ENCODE peak calls at places on chromosomes 16 and 17, in ten cellular contexts. One of them, this sample, is unnamed.

GRCh38 chr16:49588729-49589384 is 215.3 kb downstream of the C16orf78 start:
- DNase-seq in left colon: no peak
- DNase-seq in LHCN-M2: peak; percentile 5
- DNase-seq in GM06990: no peak
- DNase-seq in KG1: no peak
- DNase-seq in aorta: no peak
- DNase-seq in body of pancreas: no peak
- DNase-seq in HCT116: no peak
- DNase-seq in ACHN: no peak
- DNase-seq in progenitor cell of endocrine pancreas: no peak
- DNase-seq in this sample: no peak

GRCh38 chr17:72826602-72827001 is 265.9 kb downstream of the SLC39A11 start:
- DNase-seq in left colon: no peak
- DNase-seq in LHCN-M2: peak; percentile 22
- DNase-seq in GM06990: no peak
- DNase-seq in KG1: no peak
- DNase-seq in aorta: no peak
- DNase-seq in body of pancreas: no peak
- DNase-seq in HCT116: peak; percentile 42
- DNase-seq in ACHN: peak; percentile 34
- DNase-seq in progenitor cell of endocrine pancreas: no peak
- DNase-seq in this sample: no peak

GRCh38 chr17:49290690-49291326 is 60.2 kb upstream of the PHOSPHO1 start:
- DNase-seq in left colon: peak; percentile 17
- DNase-seq in LHCN-M2: peak; percentile 21
- DNase-seq in GM06990: no peak
- DNase-seq in KG1: peak; percentile 20
- DNase-seq in aorta: no peak
- DNase-seq in body of pancreas: no peak
- DNase-seq in HCT116: peak; percentile 8
- DNase-seq in ACHN: peak; percentile 46
- DNase-seq in progenitor cell of endocrine pancreas: no peak
- DNase-seq in this sample: no peak

GRCh38 chr17:66310528-66311148 is 8.2 kb downstream of the PRKCA start:
- DNase-seq in left colon: no peak
- DNase-seq in LHCN-M2: no peak
- DNase-seq in GM06990: no peak
- DNase-seq in KG1: no peak
- DNase-seq in aorta: no peak
- DNase-seq in body of pancreas: no peak
- DNase-seq in HCT116: no peak
- DNase-seq in ACHN: no peak
- DNase-seq in progenitor cell of endocrine pancreas: no peak
- DNase-seq in this sample: no peak

GRCh38 chr17:47785538-47786123 is 36.0 kb downstream of the OSBPL7 start:
- DNase-seq in left colon: no peak
- DNase-seq in LHCN-M2: peak; percentile 34
- DNase-seq in GM06990: no peak
- DNase-seq in KG1: no peak
- DNase-seq in aorta: no peak
- DNase-seq in body of pancreas: no peak
- DNase-seq in HCT116: no peak
- DNase-seq in ACHN: peak; percentile 48
- DNase-seq in progenitor cell of endocrine pancreas: peak; percentile 72
- DNase-seq in this sample: no peak

GRCh38 chr16:84132527-84133285 is 12.3 kb downstream of the HSDL1 start:
- DNase-seq in left colon: no peak
- DNase-seq in LHCN-M2: no peak
- DNase-seq in GM06990: no peak
- DNase-seq in KG1: no peak
- DNase-seq in aorta: no peak
- DNase-seq in body of pancreas: no peak
- DNase-seq in HCT116: no peak
- DNase-seq in ACHN: no peak
- DNase-seq in progenitor cell of endocrine pancreas: no peak
- DNase-seq in this sample: no peak

GRCh38 chr16:78213751-78214150 is 114.3 kb downstream of the WWOX start:
- DNase-seq in left colon: no peak
- DNase-seq in LHCN-M2: no peak
- DNase-seq in GM06990: no peak
- DNase-seq in KG1: no peak
- DNase-seq in aorta: no peak
- DNase-seq in body of pancreas: no peak
- DNase-seq in HCT116: no peak
- DNase-seq in ACHN: no peak
- DNase-seq in progenitor cell of endocrine pancreas: no peak
- DNase-seq in this sample: no peak

GRCh38 chr17:55067697-55068439 is 99.3 kb downstream of the STXBP4 start:
- DNase-seq in left colon: no peak
- DNase-seq in LHCN-M2: peak; percentile 55
- DNase-seq in GM06990: no peak
- DNase-seq in KG1: no peak
- DNase-seq in aorta: no peak
- DNase-seq in body of pancreas: no peak
- DNase-seq in HCT116: no peak
- DNase-seq in ACHN: no peak
- DNase-seq in progenitor cell of endocrine pancreas: no peak
- DNase-seq in this sample: peak; percentile 50

GRCh38 chr16:2194166-2194834 is 2.1 kb downstream of the CASKIN1 start:
- DNase-seq in left colon: no peak
- DNase-seq in LHCN-M2: peak; percentile 66
- DNase-seq in GM06990: no peak
- DNase-seq in KG1: no peak
- DNase-seq in aorta: no peak
- DNase-seq in body of pancreas: no peak
- DNase-seq in HCT116: no peak
- DNase-seq in ACHN: peak; percentile 23
- DNase-seq in progenitor cell of endocrine pancreas: no peak
- DNase-seq in this sample: no peak

GRCh38 chr16:47705268-47705667 is 244.1 kb downstream of the PHKB start:
- DNase-seq in left colon: no peak
- DNase-seq in LHCN-M2: no peak
- DNase-seq in GM06990: no peak
- DNase-seq in KG1: no peak
- DNase-seq in aorta: no peak
- DNase-seq in body of pancreas: no peak
- DNase-seq in HCT116: no peak
- DNase-seq in ACHN: no peak
- DNase-seq in progenitor cell of endocrine pancreas: no peak
- DNase-seq in this sample: no peak

GRCh38 chr16:4936181-4936990 is 562 bp downstream of the PPL start:
- DNase-seq in left colon: peak; percentile 47
- DNase-seq in LHCN-M2: no peak
- DNase-seq in GM06990: no peak
- DNase-seq in KG1: no peak
- DNase-seq in aorta: no peak
- DNase-seq in body of pancreas: peak; percentile 60
- DNase-seq in HCT116: no peak
- DNase-seq in ACHN: peak; percentile 64
- DNase-seq in progenitor cell of endocrine pancreas: peak; percentile 69
- DNase-seq in this sample: no peak

GRCh38 chr16:70156207-70156978 is 17.2 kb upstream of the CLEC18C start:
- DNase-seq in left colon: no peak
- DNase-seq in LHCN-M2: no peak
- DNase-seq in GM06990: no peak
- DNase-seq in KG1: no peak
- DNase-seq in aorta: peak; percentile 83
- DNase-seq in body of pancreas: no peak
- DNase-seq in HCT116: no peak
- DNase-seq in ACHN: no peak
- DNase-seq in progenitor cell of endocrine pancreas: no peak
- DNase-seq in this sample: no peak

GRCh38 chr17:42814633-42815399 is 9.3 kb downstream of the BECN1 start:
- DNase-seq in left colon: no peak
- DNase-seq in LHCN-M2: no peak
- DNase-seq in GM06990: no peak
- DNase-seq in KG1: no peak
- DNase-seq in aorta: no peak
- DNase-seq in body of pancreas: no peak
- DNase-seq in HCT116: no peak
- DNase-seq in ACHN: no peak
- DNase-seq in progenitor cell of endocrine pancreas: no peak
- DNase-seq in this sample: no peak

GRCh38 chr17:81378941-81379511 is 16.2 kb upstream of the BAHCC1 start:
- DNase-seq in left colon: no peak
- DNase-seq in LHCN-M2: no peak
- DNase-seq in GM06990: no peak
- DNase-seq in KG1: no peak
- DNase-seq in aorta: no peak
- DNase-seq in body of pancreas: no peak
- DNase-seq in HCT116: no peak
- DNase-seq in ACHN: no peak
- DNase-seq in progenitor cell of endocrine pancreas: no peak
- DNase-seq in this sample: no peak

GRCh38 chr16:73176577-73177013 is 128.7 kb upstream of the ZFHX3 start:
- DNase-seq in left colon: peak; percentile 28
- DNase-seq in LHCN-M2: peak; percentile 76
- DNase-seq in GM06990: no peak
- DNase-seq in KG1: no peak
- DNase-seq in aorta: no peak
- DNase-seq in body of pancreas: no peak
- DNase-seq in HCT116: peak; percentile 48
- DNase-seq in ACHN: peak; percentile 20
- DNase-seq in progenitor cell of endocrine pancreas: no peak
- DNase-seq in this sample: no peak

GRCh38 chr17:50375858-50376538 is 3.0 kb downstream of the EME1 start:
- DNase-seq in left colon: peak; percentile 28
- DNase-seq in LHCN-M2: no peak
- DNase-seq in GM06990: no peak
- DNase-seq in KG1: no peak
- DNase-seq in aorta: no peak
- DNase-seq in body of pancreas: no peak
- DNase-seq in HCT116: no peak
- DNase-seq in ACHN: no peak
- DNase-seq in progenitor cell of endocrine pancreas: no peak
- DNase-seq in this sample: no peak

GRCh38 chr17:79992657-79993389 is 42.8 kb downstream of the TBC1D16 start:
- DNase-seq in left colon: peak; percentile 22
- DNase-seq in LHCN-M2: no peak
- DNase-seq in GM06990: no peak
- DNase-seq in KG1: no peak
- DNase-seq in aorta: no peak
- DNase-seq in body of pancreas: no peak
- DNase-seq in HCT116: no peak
- DNase-seq in ACHN: no peak
- DNase-seq in progenitor cell of endocrine pancreas: no peak
- DNase-seq in this sample: no peak

GRCh38 chr17:31433091-31433790 is 41.8 kb downstream of the RAB11FIP4 start:
- DNase-seq in left colon: no peak
- DNase-seq in LHCN-M2: no peak
- DNase-seq in GM06990: no peak
- DNase-seq in KG1: peak; percentile 30
- DNase-seq in aorta: no peak
- DNase-seq in body of pancreas: no peak
- DNase-seq in HCT116: no peak
- DNase-seq in ACHN: no peak
- DNase-seq in progenitor cell of endocrine pancreas: no peak
- DNase-seq in this sample: no peak

GRCh38 chr16:58551496-58551895 is 36.2 kb downstream of the SETD6 start:
- DNase-seq in left colon: no peak
- DNase-seq in LHCN-M2: peak; percentile 5
- DNase-seq in GM06990: no peak
- DNase-seq in KG1: no peak
- DNase-seq in aorta: no peak
- DNase-seq in body of pancreas: no peak
- DNase-seq in HCT116: no peak
- DNase-seq in ACHN: no peak
- DNase-seq in progenitor cell of endocrine pancreas: no peak
- DNase-seq in this sample: no peak

GRCh38 chr17:41645371-41646063 is 21.1 kb upstream of the KRT17 start:
- DNase-seq in left colon: no peak
- DNase-seq in LHCN-M2: peak; percentile 39
- DNase-seq in GM06990: no peak
- DNase-seq in KG1: no peak
- DNase-seq in aorta: no peak
- DNase-seq in body of pancreas: no peak
- DNase-seq in HCT116: no peak
- DNase-seq in ACHN: peak; percentile 35
- DNase-seq in progenitor cell of endocrine pancreas: no peak
- DNase-seq in this sample: no peak

GRCh38 chr16:82118749-82119148 is 51.3 kb downstream of the MPHOSPH6 start:
- DNase-seq in left colon: no peak
- DNase-seq in LHCN-M2: no peak
- DNase-seq in GM06990: no peak
- DNase-seq in KG1: no peak
- DNase-seq in aorta: no peak
- DNase-seq in body of pancreas: no peak
- DNase-seq in HCT116: no peak
- DNase-seq in ACHN: no peak
- DNase-seq in progenitor cell of endocrine pancreas: no peak
- DNase-seq in this sample: no peak

GRCh38 chr17:45052052-45052772 is 780 bp upstream of the DCAKD start:
- DNase-seq in left colon: peak; percentile 60
- DNase-seq in LHCN-M2: peak; percentile 49
- DNase-seq in GM06990: peak; percentile 67
- DNase-seq in KG1: peak; percentile 60
- DNase-seq in aorta: peak; percentile 88
- DNase-seq in body of pancreas: peak; percentile 63
- DNase-seq in HCT116: no peak
- DNase-seq in ACHN: peak; percentile 28
- DNase-seq in progenitor cell of endocrine pancreas: peak; percentile 33
- DNase-seq in this sample: peak; percentile 12

This sample was measured in NCI-H1417 treated with DMSO at 0.1 percent for 48 hours.